ENCODE peak calls at places on chromosomes 6 and 20, in nine cellular contexts. D is cardiac muscle cell; Y is dorsolateral prefrontal cortex; X is CD8-positive, alpha-beta T cell; J is lower lobe of right lung; B is transverse colon; L is HL-60; S is stomach; P is SK-N-SH. H is an unnamed sample.

GRCh38 chr20:49230575-49231211 is 11.5 kb downstream of the DDX27 start:
- DNase-seq in J (peak), X (no peak), S (no peak), D (no peak), Y (no peak), B (peak), P (no peak), L (peak), H (no peak)

GRCh38 chr6:145544031-145544430 is 191.3 kb downstream of the EPM2A start:
- DNase-seq in D (no peak), B (no peak), P (no peak), Y (no peak), J (no peak), S (no peak), L (no peak), X (no peak), H (peak)

GRCh38 chr6:34521463-34522288 is 34.5 kb downstream of the SPDEF start:
- DNase-seq in Y (no peak), S (no peak), J (peak), P (no peak), L (no peak), X (no peak), D (no peak), B (no peak), H (no peak)

GRCh38 chr20:17854307-17854903 is 114.2 kb downstream of the SNX5 start:
- DNase-seq in Y (no peak), X (no peak), J (no peak), B (peak), S (peak), P (peak), L (no peak), D (peak), H (peak)

GRCh38 chr6:160088069-160088773 is 33.4 kb upstream of the SLC22A1 start:
- DNase-seq in Y (peak), D (peak), X (no peak), L (no peak), P (peak), B (peak), S (peak), J (no peak), H (peak)

GRCh38 chr6:125679128-125679527 is 70.3 kb upstream of the HEY2 start:
- DNase-seq in B (no peak), P (no peak), X (no peak), D (no peak), L (no peak), S (no peak), Y (no peak), J (no peak), H (no peak)

GRCh38 chr20:64255361-64256281 is at the start of gene PCMTD2:
- DNase-seq in D (peak), J (peak), B (peak), P (peak), S (peak), Y (peak), L (peak), X (peak), H (peak)

GRCh38 chr6:13267142-13267621 is 61.2 kb downstream of the TBC1D7 start:
- DNase-seq in B (no peak), P (no peak), L (no peak), X (no peak), D (no peak), J (no peak), S (no peak), Y (no peak), H (peak)

GRCh38 chr6:169473663-169474062 is 220.0 kb upstream of the THBS2 start:
- DNase-seq in B (no peak), P (no peak), S (no peak), D (no peak), L (no peak), J (no peak), Y (no peak), X (no peak), H (no peak)

GRCh38 chr6:20211037-20211940 is 980 bp downstream of the MBOAT1 start:
- DNase-seq in Y (no peak), D (no peak), S (peak), P (no peak), J (no peak), B (peak), X (no peak), L (no peak), H (no peak)

GRCh38 chr20:25341716-25342680 is 48.6 kb downstream of the ABHD12 start:
- DNase-seq in J (no peak), D (no peak), S (no peak), Y (no peak), B (no peak), L (no peak), P (no peak), X (no peak), H (no peak)

GRCh38 chr6:3659748-3660147 is 91.8 kb downstream of the PXDC1 start:
- DNase-seq in J (no peak), P (no peak), D (no peak), X (no peak), L (no peak), Y (no peak), B (no peak), S (no peak), H (no peak)

GRCh38 chr20:10674684-10675455 is 1.1 kb upstream of the JAG1 start:
- DNase-seq in Y (peak), B (peak), D (peak), X (no peak), S (peak), L (peak), P (peak), J (peak), H (peak)

GRCh38 chr20:35909796-35910195 is 44.5 kb downstream of the SCAND1 start:
- DNase-seq in Y (no peak), B (no peak), L (no peak), S (no peak), X (no peak), P (no peak), D (no peak), J (no peak), H (no peak)

GRCh38 chr6:108751851-108752732 is 96.1 kb upstream of the ARMC2 start:
- DNase-seq in D (no peak), J (no peak), S (no peak), X (no peak), L (no peak), P (no peak), B (no peak), Y (no peak), H (no peak)

GRCh38 chr20:6502219-6502618 is 265.3 kb upstream of the BMP2 start:
- DNase-seq in J (no peak), Y (no peak), B (no peak), L (no peak), X (no peak), D (peak), S (no peak), P (no peak), H (no peak)

DNA sequence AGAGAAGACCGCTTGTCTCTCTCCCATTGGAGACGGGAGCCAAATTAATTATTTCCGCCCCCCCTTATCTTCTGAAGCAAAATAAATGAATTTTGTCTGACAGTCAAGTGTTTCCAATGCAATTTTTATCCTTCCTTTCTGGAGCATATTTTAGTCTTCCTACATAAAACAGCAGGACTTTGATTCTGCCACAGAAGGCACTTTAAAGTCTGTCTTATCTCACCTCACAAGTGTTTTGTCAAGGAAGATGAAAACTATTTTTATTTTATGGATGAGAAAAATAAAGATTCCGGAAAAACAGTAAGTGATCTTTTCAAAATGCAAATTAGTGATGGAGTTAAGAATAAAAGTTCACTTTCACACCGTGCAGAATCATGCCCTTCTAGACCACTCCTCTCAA is 140.4 kb downstream of the OPRM1 start:
- DNase-seq in D (no peak), L (no peak), X (no peak), B (no peak), Y (no peak), P (no peak), J (no peak), S (no peak), H (no peak)
- H3K4me3 ChIP-seq in D (no peak), L (no peak), X (no peak), B (no peak), Y (no peak), P (no peak), J (no peak), S (no peak), H (no peak)

GRCh38 chr20:34302312-34302722 is 838 bp downstream of the AHCY start:
- DNase-seq in P (no peak), S (no peak), X (no peak), J (no peak), B (no peak), D (no peak), Y (no peak), L (peak), H (peak)
- H3K27ac ChIP-seq in P (peak), S (peak), X (peak), J (peak), B (peak), D (peak), Y (peak), L (peak), H (peak)

DNA sequence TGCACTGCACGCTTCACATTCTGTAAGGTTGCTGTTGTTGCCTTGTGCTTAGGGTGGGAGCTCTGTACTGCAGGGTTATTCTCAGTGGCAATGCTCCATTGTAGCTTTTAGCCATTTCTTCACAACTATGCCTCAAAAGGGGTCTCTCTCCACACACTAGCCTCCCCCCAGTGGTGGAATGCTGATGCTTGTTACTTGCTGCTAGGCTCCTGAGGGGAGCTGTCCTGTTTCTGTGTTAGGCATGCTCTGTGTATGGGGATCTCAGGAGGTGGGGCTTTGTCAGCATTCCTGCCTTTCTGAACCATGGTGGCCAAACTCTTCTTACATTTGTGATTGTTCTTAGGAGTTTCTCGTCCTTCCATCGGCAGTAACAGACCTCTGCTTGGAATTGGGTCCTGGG is 18.8 kb downstream of the TMEM170B start:
- DNase-seq in X (no peak), S (no peak), J (no peak), D (no peak), Y (no peak), P (no peak), L (no peak), B (no peak), H (no peak)
- TF ChIP-seq CTCF in X (no peak), S (no peak), J (no peak), D (no peak), Y (no peak), P (no peak), L (no peak), B (no peak), H (no peak)

DNA sequence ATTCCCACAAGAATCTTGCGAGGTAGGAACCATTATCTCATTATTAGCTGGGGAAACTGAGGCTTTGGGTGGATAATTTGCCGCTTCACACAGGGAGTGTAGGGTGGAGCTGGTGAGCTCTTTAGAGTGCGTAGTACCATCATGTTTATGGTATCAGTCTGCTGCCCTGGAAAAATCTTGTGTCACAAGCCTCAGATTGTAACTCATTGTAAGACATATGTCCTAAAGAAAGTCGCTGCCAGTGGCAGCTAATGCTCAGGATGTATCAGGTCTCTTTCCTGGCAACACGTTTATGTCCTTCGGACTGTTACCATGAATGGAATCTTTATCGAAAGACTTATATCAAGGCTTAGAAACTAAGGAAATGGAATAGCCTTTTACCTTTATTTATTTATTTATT is 1.9 kb downstream of the ZFAND3 start:
- DNase-seq in P (no peak), L (no peak), J (no peak), Y (no peak), D (no peak), S (no peak), B (no peak), X (no peak), H (no peak)
- H3K4me3 ChIP-seq in P (peak), L (no peak), J (no peak), Y (no peak), D (no peak), S (peak), B (no peak), X (no peak), H (no peak)

GRCh38 chr6:118320652-118321051 is 227.4 kb upstream of the PLN start:
- DNase-seq in X (no peak), P (no peak), B (no peak), L (no peak), S (no peak), J (no peak), D (no peak), Y (no peak), H (no peak)
- H3K27ac ChIP-seq in X (no peak), P (no peak), B (peak), L (no peak), S (no peak), J (no peak), D (no peak), Y (no peak), H (no peak)